ENCODE peak calls at places on chromosomes 16 and 17, in six cellular contexts. C, T, Z, J, A and W are unnamed samples.

GRCh38 chr16:74720579-74720978 is 19.9 kb upstream of the MLKL start:
- DNase-seq in C (no peak), T (no peak), Z (no peak), J (no peak), A (no peak), W (no peak)

GRCh38 chr17:49063652-49064051 is 66.5 kb downstream of the IGF2BP1 start:
- DNase-seq in C (no peak), T (no peak), Z (no peak), J (no peak), A (no peak), W (no peak)

GRCh38 chr17:77555741-77556291 is 402.7 kb upstream of the TNRC6C start:
- DNase-seq in C (no peak), T (no peak), Z (peak; percentile 25), J (no peak), A (no peak), W (no peak)

GRCh38 chr17:12388206-12388605 is 277.5 kb upstream of the MYOCD start:
- DNase-seq in C (no peak), T (no peak), Z (no peak), J (peak; percentile 91), A (no peak), W (no peak)

GRCh38 chr16:16073884-16074781 is 124.7 kb downstream of the ABCC1 start:
- DNase-seq in C (no peak), T (no peak), Z (no peak), J (peak; percentile 90), A (peak; percentile 64), W (no peak)

GRCh38 chr17:11922634-11923033 is 74.6 kb downstream of the ZNF18 start:
- DNase-seq in C (no peak), T (no peak), Z (no peak), J (no peak), A (no peak), W (no peak)

GRCh38 chr16:53055603-53056527 is 1.1 kb downstream of the CHD9 start:
- DNase-seq in C (peak; percentile 53), T (no peak), Z (peak; percentile 51), J (peak; percentile 72), A (no peak), W (peak; percentile 43)

GRCh38 chr17:48127371-48128051 is 19.9 kb downstream of the SNX11 start:
- DNase-seq in C (no peak), T (no peak), Z (no peak), J (no peak), A (peak; percentile 33), W (no peak)

GRCh38 chr16:48591976-48592375 is 18.0 kb downstream of the N4BP1 start:
- DNase-seq in C (no peak), T (no peak), Z (no peak), J (no peak), A (no peak), W (no peak)

GRCh38 chr16:48613061-48613957 is 3.3 kb upstream of the N4BP1 start:
- DNase-seq in C (no peak), T (no peak), Z (no peak), J (peak; percentile 90), A (no peak), W (no peak)

GRCh38 chr16:86778108-86778745 is 199.9 kb downstream of the FOXL1 start:
- DNase-seq in C (no peak), T (no peak), Z (no peak), J (no peak), A (no peak), W (no peak)

GRCh38 chr16:30775131-30775380 is 11.9 kb downstream of the ZNF629 start:
- DNase-seq in C (no peak), T (no peak), Z (no peak), J (no peak), A (no peak), W (no peak)

GRCh38 chr16:24988593-24989338 is 26.4 kb downstream of the ARHGAP17 start:
- DNase-seq in C (no peak), T (peak; percentile 55), Z (no peak), J (peak; percentile 76), A (no peak), W (peak; percentile 34)

GRCh38 chr16:51763072-51763658 is 612.1 kb upstream of the SALL1 start:
- DNase-seq in C (no peak), T (no peak), Z (no peak), J (no peak), A (no peak), W (no peak)

GRCh38 chr16:27224271-27224737 is 21.0 kb downstream of the KDM8 start:
- DNase-seq in C (no peak), T (no peak), Z (no peak), J (no peak), A (no peak), W (no peak)

GRCh38 chr16:87276091-87276561 is 41.1 kb downstream of the C16orf95 start:
- DNase-seq in C (no peak), T (no peak), Z (no peak), J (no peak), A (peak; percentile 24), W (no peak)

GRCh38 chr17:50919321-50920040 is 53.3 kb upstream of the TOB1 start:
- DNase-seq in C (peak; percentile 96), T (peak; percentile 97), Z (peak; percentile 77), J (peak; percentile 82), A (peak; percentile 87), W (peak; percentile 77)

GRCh38 chr16:22265351-22265750 is 31.9 kb upstream of the POLR3E start:
- DNase-seq in C (no peak), T (no peak), Z (no peak), J (no peak), A (no peak), W (no peak)

GRCh38 chr17:70797166-70797565 is 627.8 kb downstream of the KCNJ2 start:
- DNase-seq in C (no peak), T (no peak), Z (no peak), J (no peak), A (no peak), W (no peak)

GRCh38 chr16:7653746-7654145 is 321.1 kb downstream of the RBFOX1 start:
- DNase-seq in C (no peak), T (no peak), Z (no peak), J (no peak), A (peak; percentile 83), W (no peak)

GRCh38 chr16:2013527-2013926 is 3.9 kb upstream of the ZNF598 start:
- DNase-seq in C (no peak), T (no peak), Z (no peak), J (no peak), A (peak; percentile 58), W (no peak)

GRCh38 chr17:45855691-45856315 is 11.1 kb downstream of the SPPL2C start:
- DNase-seq in C (no peak), T (no peak), Z (no peak), J (no peak), A (no peak), W (no peak)

GRCh38 chr17:20085283-20085875 is 76.2 kb downstream of the SPECC1 start:
- DNase-seq in C (no peak), T (no peak), Z (no peak), J (no peak), A (no peak), W (no peak)

GRCh38 chr16:3465911-3466584 is 22.6 kb downstream of the NAA60 start:
- DNase-seq in C (peak; percentile 19), T (no peak), Z (no peak), J (no peak), A (no peak), W (no peak)
- TF ChIP-seq POLR2A in C (no peak), T (no peak), Z (no peak), J (no peak), A (no peak), W (no peak)

GRCh38 chr17:68207651-68208253 is 40.1 kb upstream of the AMZ2 start:
- DNase-seq in C (peak; percentile 43), T (no peak), Z (no peak), J (no peak), A (peak; percentile 78), W (no peak)
- TF ChIP-seq POLR2A in C (no peak), T (no peak), Z (no peak), J (no peak), A (no peak), W (no peak)

DNA sequence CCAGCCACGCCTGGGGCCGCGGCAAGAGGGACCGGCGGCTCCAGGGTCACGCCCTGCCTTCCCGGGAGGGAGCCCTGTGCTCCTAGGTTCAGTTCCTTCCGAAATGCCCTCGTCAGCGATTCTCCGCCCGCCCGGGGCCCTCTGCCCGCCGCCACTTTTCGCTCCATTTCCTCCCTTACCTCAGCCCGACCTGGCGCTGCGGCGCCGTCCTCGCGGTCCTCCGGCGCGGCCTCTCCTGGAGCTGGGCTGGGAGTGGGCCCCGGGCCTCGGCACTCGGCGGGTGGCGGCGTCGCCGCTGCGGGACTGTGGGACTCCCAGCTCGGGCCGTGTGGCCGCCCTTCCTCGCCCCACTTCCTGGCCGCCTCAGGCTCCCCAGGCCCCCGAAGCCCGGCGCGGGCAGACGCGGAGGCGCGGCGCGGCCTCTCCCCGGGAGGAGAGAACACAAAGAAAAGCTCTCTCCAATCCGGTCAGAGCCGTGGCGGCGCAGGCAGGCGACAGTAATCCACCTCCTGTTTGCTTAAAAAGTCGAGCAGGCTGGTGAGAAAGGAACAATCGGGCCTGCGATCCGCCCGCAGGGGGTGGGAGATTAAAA is 1.6 kb downstream of the BAHCC1 start:
- DNase-seq in C (peak; percentile 74), T (no peak), Z (no peak), J (no peak), A (peak; percentile 92), W (no peak)
- TF ChIP-seq POLR2A in C (no peak), T (no peak), Z (peak; percentile 14), J (no peak), A (no peak), W (no peak)

GRCh38 chr17:18257268-18257681 is 1.3 kb downstream of the FLII start:
- DNase-seq in C (no peak), T (peak; percentile 68), Z (peak; percentile 22), J (no peak), A (no peak), W (no peak)
- TF ChIP-seq POLR2A in C (no peak), T (no peak), Z (no peak), J (no peak), A (no peak), W (no peak)

DNA sequence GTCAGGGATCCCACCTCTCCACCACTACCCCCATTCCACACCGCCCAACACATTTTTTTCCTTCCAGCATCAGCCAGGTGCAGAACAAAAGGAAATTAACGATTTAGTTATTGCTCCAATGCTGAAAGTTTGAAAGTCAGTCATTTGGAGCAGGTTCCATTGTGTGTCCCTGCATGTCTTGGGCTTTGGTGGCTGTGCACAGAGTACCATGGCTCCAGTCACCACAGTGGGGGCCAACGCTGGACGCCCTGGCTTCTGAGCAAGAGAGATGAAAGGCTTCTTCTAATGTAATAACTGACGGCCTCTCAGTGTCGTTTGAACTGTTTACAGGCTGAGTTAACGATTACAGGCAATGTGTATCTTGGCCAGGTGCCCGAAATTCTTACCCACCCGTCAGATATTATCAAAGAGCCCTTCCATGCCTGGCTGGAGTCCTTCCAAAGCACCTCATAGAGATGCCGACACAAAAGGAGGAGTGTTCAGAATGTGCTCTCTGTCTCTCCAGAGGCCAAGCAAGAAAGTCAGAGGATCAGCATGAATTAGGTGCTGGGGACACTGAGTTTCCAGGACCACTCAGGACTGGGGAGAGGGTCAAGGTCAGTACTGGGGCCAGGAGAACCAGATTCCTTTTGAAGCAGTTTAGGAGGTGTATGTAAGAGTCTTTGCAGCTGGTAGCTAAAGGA is 25.9 kb downstream of the RNF43 start:
- DNase-seq in C (peak; percentile 39), T (peak; percentile 85), Z (peak; percentile 67), J (no peak), A (no peak), W (no peak)
- TF ChIP-seq POLR2A in C (no peak), T (no peak), Z (peak; percentile 41), J (no peak), A (no peak), W (no peak)